ENCODE peak calls at places on chromosomes 11 and 22, in five cellular contexts. D is stimulated activated CD4-positive, alpha-beta T cell treated with anti-CD3 and anti-CD28 coated beads, Interleukin-12 subunit alpha, Interleukin-12 subunit beta, amount 100 ng/mL, for 4 hours; G is activated CD4-positive, alpha-beta memory T cell treated with anti-CD3 and anti-CD28 coated beads, Interleukin-2, amount 10 ng/mL, durations not matched to agents 7 days and 5 days; M is HEK293T; E is CD8-positive, alpha-beta T cell. H is an unnamed sample.

GRCh38 chr11:927871-928270 is 2.2 kb downstream of the AP2A2 start:
- DNase-seq in D (no peak), G (peak), M (no peak), E (peak), H (no peak)

GRCh38 chr11:30244255-30244654 is 13.4 kb downstream of the FSHB start:
- DNase-seq in D (no peak), G (no peak), M (no peak), E (no peak), H (peak)

GRCh38 chr22:24471570-24471969 is 23.6 kb upstream of the UPB1 start:
- DNase-seq in D (no peak), G (no peak), M (no peak), E (no peak), H (no peak)

GRCh38 chr11:66113132-66113856 is 43.2 kb downstream of the PACS1 start:
- DNase-seq in D (no peak), G (no peak), M (no peak), E (no peak), H (peak)

GRCh38 chr22:39955675-39956074 is 4.5 kb upstream of the TMA7B start:
- DNase-seq in D (no peak), G (no peak), M (no peak), E (no peak), H (no peak)

GRCh38 chr11:65868076-65868667 is 4.4 kb downstream of the EFEMP2 start:
- DNase-seq in D (no peak), G (no peak), M (no peak), E (peak), H (no peak)

GRCh38 chr11:101323997-101324396 is 194.4 kb upstream of the PGR start:
- DNase-seq in D (no peak), G (no peak), M (no peak), E (no peak), H (no peak)

GRCh38 chr22:25514436-25514835 is 50.0 kb upstream of the GRK3 start:
- DNase-seq in D (no peak), G (no peak), M (no peak), E (no peak), H (no peak)

GRCh38 chr11:71305451-71306125 is 53.2 kb upstream of the SHANK2 start:
- DNase-seq in D (no peak), G (no peak), M (no peak), E (no peak), H (no peak)

GRCh38 chr11:17703951-17704350 is 15.4 kb upstream of the MYOD1 start:
- DNase-seq in D (no peak), G (no peak), M (peak), E (no peak), H (no peak)

GRCh38 chr11:85627332-85627997 is at the start of gene DLG2:
- DNase-seq in D (no peak), G (no peak), M (no peak), E (no peak), H (no peak)

GRCh38 chr11:101436511-101437142 is 147.2 kb downstream of the TRPC6 start:
- DNase-seq in D (no peak), G (no peak), M (peak), E (no peak), H (no peak)

GRCh38 chr22:29037340-29037932 is 24.2 kb downstream of the C22orf31 start:
- DNase-seq in D (no peak), G (no peak), M (no peak), E (no peak), H (no peak)

GRCh38 chr22:19770349-19771220 is 10.0 kb downstream of the TBX1 start:
- DNase-seq in D (no peak), G (no peak), M (no peak), E (no peak), H (no peak)

GRCh38 chr22:35452810-35453743 is 53.1 kb downstream of the MCM5 start:
- DNase-seq in D (no peak), G (no peak), M (no peak), E (no peak), H (no peak)

GRCh38 chr11:95585071-95585751 is 204.4 kb downstream of the FAM76B start:
- DNase-seq in D (no peak), G (no peak), M (no peak), E (no peak), H (no peak)

GRCh38 chr11:86182976-86183584 is 61.5 kb upstream of the EED start:
- DNase-seq in D (peak), G (peak), M (no peak), E (peak), H (no peak)

GRCh38 chr11:55554169-55554568 is at the start of gene OR4C15:
- DNase-seq in D (no peak), G (no peak), M (no peak), E (no peak), H (no peak)

GRCh38 chr22:42800731-42801536 is 56.1 kb downstream of the ARFGAP3 start:
- DNase-seq in D (no peak), G (no peak), M (no peak), E (no peak), H (no peak)

GRCh38 chr22:32672542-32672941 is 129.0 kb upstream of the TIMP3 start:
- DNase-seq in D (no peak), G (no peak), M (no peak), E (no peak), H (no peak)

GRCh38 chr11:134119094-134119493 is 50.2 kb downstream of the JAM3 start:
- DNase-seq in D (no peak), G (no peak), M (no peak), E (no peak), H (no peak)

GRCh38 chr11:111416231-111416960 is 37.3 kb upstream of the POU2AF1 start:
- DNase-seq in D (no peak), G (no peak), M (no peak), E (no peak), H (no peak)

GRCh38 chr11:112219476-112220232 is 6.6 kb upstream of the PTS start:
- DNase-seq in D (peak), G (peak), M (peak), E (peak), H (no peak)

GRCh38 chr11:16799890-16800289 is 61.4 kb downstream of the C11orf58 start:
- DNase-seq in D (no peak), G (no peak), M (no peak), E (no peak), H (no peak)

GRCh38 chr22:48342016-48342415 is 1485.7 kb downstream of the BRD1 start:
- DNase-seq in D (no peak), G (no peak), M (no peak), E (no peak), H (no peak)

GRCh38 chr11:72631806-72632731 is 42.2 kb downstream of the PDE2A start:
- DNase-seq in D (no peak), G (no peak), M (no peak), E (no peak), H (no peak)

GRCh38 chr11:65946655-65947054 is 1.4 kb downstream of the TSGA10IP start:
- DNase-seq in D (no peak), G (no peak), M (no peak), E (no peak), H (no peak)

GRCh38 chr22:17767236-17768065 is 6.8 kb downstream of the BID start:
- DNase-seq in D (no peak), G (peak), M (no peak), E (peak), H (no peak)

GRCh38 chr11:119486691-119487259 is 63.8 kb upstream of the THY1 start:
- DNase-seq in D (no peak), G (no peak), M (no peak), E (no peak), H (no peak)

GRCh38 chr22:42217019-42217751 is 53.3 kb downstream of the TCF20 start:
- DNase-seq in D (no peak), G (peak), M (no peak), E (no peak), H (no peak)

GRCh38 chr11:32435511-32435946 is at the start of gene WT1:
- DNase-seq in D (no peak), G (no peak), M (peak), E (no peak), H (peak)

GRCh38 chr11:77086521-77087472 is 15.8 kb upstream of the OMP start:
- DNase-seq in D (no peak), G (no peak), M (no peak), E (no peak), H (no peak)

GRCh38 chr11:61111060-61111435 is 8.8 kb downstream of the CD5 start:
- DNase-seq in D (no peak), G (no peak), M (no peak), E (no peak), H (no peak)

GRCh38 chr11:69234740-69235710 is 58.9 kb upstream of the MYEOV start:
- DNase-seq in D (no peak), G (no peak), M (no peak), E (no peak), H (no peak)

GRCh38 chr22:28299760-28300159 is 379.9 kb downstream of the TTC28 start:
- DNase-seq in D (no peak), G (no peak), M (no peak), E (no peak), H (no peak)